ENCODE peak calls at places on chromosomes 7 and 10, in ten cellular contexts. One of them, this sample, is unnamed.

GRCh38 chr10:52632591-52632990 is 140.0 kb downstream of the MBL2 start:
- DNase-seq in kidney epithelial cell: no peak
- DNase-seq in EH: peak
- DNase-seq in astrocyte of the spinal cord: peak
- DNase-seq in mammary epithelial cell: no peak
- DNase-seq in NCI-H1092 treated with DMSO at 0.1 percent for 48 hours: no peak
- DNase-seq in T1000: no peak
- DNase-seq in GM23248: no peak
- DNase-seq in spleen: no peak
- DNase-seq in left ventricle myocardium inferior: no peak
- DNase-seq in this sample: no peak

GRCh38 chr7:140062118-140062527 is 628 bp downstream of the PARP12 start:
- DNase-seq in kidney epithelial cell: no peak
- DNase-seq in EH: no peak
- DNase-seq in astrocyte of the spinal cord: peak
- DNase-seq in mammary epithelial cell: peak
- DNase-seq in NCI-H1092 treated with DMSO at 0.1 percent for 48 hours: peak
- DNase-seq in T1000: no peak
- DNase-seq in GM23248: peak
- DNase-seq in spleen: peak
- DNase-seq in left ventricle myocardium inferior: peak
- DNase-seq in this sample: no peak

GRCh38 chr7:7980134-7980533 is 11.5 kb downstream of the GLCCI1 start:
- DNase-seq in kidney epithelial cell: no peak
- DNase-seq in EH: no peak
- DNase-seq in astrocyte of the spinal cord: no peak
- DNase-seq in mammary epithelial cell: no peak
- DNase-seq in NCI-H1092 treated with DMSO at 0.1 percent for 48 hours: no peak
- DNase-seq in T1000: no peak
- DNase-seq in GM23248: no peak
- DNase-seq in spleen: no peak
- DNase-seq in left ventricle myocardium inferior: no peak
- DNase-seq in this sample: no peak

GRCh38 chr7:55081067-55081853 is 62.4 kb downstream of the EGFR start:
- DNase-seq in kidney epithelial cell: no peak
- DNase-seq in EH: peak
- DNase-seq in astrocyte of the spinal cord: no peak
- DNase-seq in mammary epithelial cell: no peak
- DNase-seq in NCI-H1092 treated with DMSO at 0.1 percent for 48 hours: no peak
- DNase-seq in T1000: no peak
- DNase-seq in GM23248: no peak
- DNase-seq in spleen: no peak
- DNase-seq in left ventricle myocardium inferior: no peak
- DNase-seq in this sample: no peak

GRCh38 chr7:45328397-45329080 is 170.9 kb downstream of the RAMP3 start:
- DNase-seq in kidney epithelial cell: peak
- DNase-seq in EH: no peak
- DNase-seq in astrocyte of the spinal cord: no peak
- DNase-seq in mammary epithelial cell: no peak
- DNase-seq in NCI-H1092 treated with DMSO at 0.1 percent for 48 hours: no peak
- DNase-seq in T1000: no peak
- DNase-seq in GM23248: no peak
- DNase-seq in spleen: no peak
- DNase-seq in left ventricle myocardium inferior: no peak
- DNase-seq in this sample: no peak

GRCh38 chr7:53218730-53219504 is 183.5 kb downstream of the POM121L12 start:
- DNase-seq in kidney epithelial cell: no peak
- DNase-seq in EH: no peak
- DNase-seq in astrocyte of the spinal cord: peak
- DNase-seq in mammary epithelial cell: no peak
- DNase-seq in NCI-H1092 treated with DMSO at 0.1 percent for 48 hours: no peak
- DNase-seq in T1000: no peak
- DNase-seq in GM23248: no peak
- DNase-seq in spleen: no peak
- DNase-seq in left ventricle myocardium inferior: peak
- DNase-seq in this sample: no peak

GRCh38 chr10:6108631-6109443 is 20.0 kb downstream of the RBM17 start:
- DNase-seq in kidney epithelial cell: no peak
- DNase-seq in EH: peak
- DNase-seq in astrocyte of the spinal cord: peak
- DNase-seq in mammary epithelial cell: peak
- DNase-seq in NCI-H1092 treated with DMSO at 0.1 percent for 48 hours: peak
- DNase-seq in T1000: no peak
- DNase-seq in GM23248: peak
- DNase-seq in spleen: no peak
- DNase-seq in left ventricle myocardium inferior: no peak
- DNase-seq in this sample: no peak

GRCh38 chr7:43602271-43602670 is 19.4 kb downstream of the STK17A start:
- DNase-seq in kidney epithelial cell: no peak
- DNase-seq in EH: no peak
- DNase-seq in astrocyte of the spinal cord: no peak
- DNase-seq in mammary epithelial cell: no peak
- DNase-seq in NCI-H1092 treated with DMSO at 0.1 percent for 48 hours: no peak
- DNase-seq in T1000: no peak
- DNase-seq in GM23248: peak
- DNase-seq in spleen: no peak
- DNase-seq in left ventricle myocardium inferior: no peak
- DNase-seq in this sample: no peak

GRCh38 chr10:101716891-101717659 is 22.1 kb upstream of the FBXW4 start:
- DNase-seq in kidney epithelial cell: no peak
- DNase-seq in EH: no peak
- DNase-seq in astrocyte of the spinal cord: no peak
- DNase-seq in mammary epithelial cell: peak
- DNase-seq in NCI-H1092 treated with DMSO at 0.1 percent for 48 hours: no peak
- DNase-seq in T1000: no peak
- DNase-seq in GM23248: no peak
- DNase-seq in spleen: no peak
- DNase-seq in left ventricle myocardium inferior: no peak
- DNase-seq in this sample: no peak

GRCh38 chr7:34168013-34168412 is 262.7 kb downstream of the BMPER start:
- DNase-seq in kidney epithelial cell: no peak
- DNase-seq in EH: no peak
- DNase-seq in astrocyte of the spinal cord: no peak
- DNase-seq in mammary epithelial cell: no peak
- DNase-seq in NCI-H1092 treated with DMSO at 0.1 percent for 48 hours: no peak
- DNase-seq in T1000: no peak
- DNase-seq in GM23248: no peak
- DNase-seq in spleen: no peak
- DNase-seq in left ventricle myocardium inferior: no peak
- DNase-seq in this sample: no peak

GRCh38 chr7:108094375-108094774 is 35.8 kb downstream of the LAMB4 start:
- DNase-seq in kidney epithelial cell: no peak
- DNase-seq in EH: peak
- DNase-seq in astrocyte of the spinal cord: peak
- DNase-seq in mammary epithelial cell: no peak
- DNase-seq in NCI-H1092 treated with DMSO at 0.1 percent for 48 hours: no peak
- DNase-seq in T1000: no peak
- DNase-seq in GM23248: peak
- DNase-seq in spleen: no peak
- DNase-seq in left ventricle myocardium inferior: no peak
- DNase-seq in this sample: no peak

GRCh38 chr10:6275022-6275997 is 72.6 kb downstream of the PFKFB3 start:
- DNase-seq in kidney epithelial cell: peak
- DNase-seq in EH: peak
- DNase-seq in astrocyte of the spinal cord: peak
- DNase-seq in mammary epithelial cell: peak
- DNase-seq in NCI-H1092 treated with DMSO at 0.1 percent for 48 hours: no peak
- DNase-seq in T1000: peak
- DNase-seq in GM23248: peak
- DNase-seq in spleen: peak
- DNase-seq in left ventricle myocardium inferior: peak
- DNase-seq in this sample: peak